ENCODE peak calls at places on chromosome 7, in six cellular contexts. One of them, this sample, is unnamed.
A peak's percentile ranks its signal among the peaks of the same experiment; 100 is the strongest.

GRCh38 chr7:5394264-5395105 is 29.1 kb downstream of the TNRC18 start:
- DNase-seq in GM04504: no peak
- DNase-seq in tibial artery: no peak
- DNase-seq in PC-3: no peak
- DNase-seq in NCI-H345: no peak
- DNase-seq in caudate nucleus: no peak
- DNase-seq in this sample: no peak

GRCh38 chr7:27251513-27252306 is 9.1 kb downstream of the EVX1 start:
- DNase-seq in PC-3: no peak
- DNase-seq in GM04504: no peak
- DNase-seq in caudate nucleus: no peak
- DNase-seq in tibial artery: no peak
- DNase-seq in NCI-H345: no peak
- DNase-seq in this sample: no peak

GRCh38 chr7:124989911-124990310 is 60.3 kb upstream of the POT1 start:
- DNase-seq in GM04504: no peak
- DNase-seq in caudate nucleus: no peak
- DNase-seq in PC-3: no peak
- DNase-seq in NCI-H345: no peak
- DNase-seq in tibial artery: no peak
- DNase-seq in this sample: no peak

GRCh38 chr7:106916689-106917088 is 51.6 kb downstream of the PIK3CG start:
- DNase-seq in PC-3: no peak
- DNase-seq in GM04504: peak; percentile 1
- DNase-seq in tibial artery: no peak
- DNase-seq in caudate nucleus: no peak
- DNase-seq in NCI-H345: no peak
- DNase-seq in this sample: no peak

GRCh38 chr7:101557978-101558741 is 70.9 kb downstream of the MYL10 start:
- DNase-seq in GM04504: no peak
- DNase-seq in PC-3: no peak
- DNase-seq in NCI-H345: no peak
- DNase-seq in caudate nucleus: no peak
- DNase-seq in tibial artery: no peak
- DNase-seq in this sample: no peak

GRCh38 chr7:140638311-140638791 is 2.3 kb downstream of the DENND2A start:
- DNase-seq in PC-3: peak; percentile 46
- DNase-seq in GM04504: no peak
- DNase-seq in NCI-H345: no peak
- DNase-seq in tibial artery: peak; percentile 62
- DNase-seq in caudate nucleus: no peak
- DNase-seq in this sample: no peak

GRCh38 chr7:22389892-22390291 is 32.9 kb upstream of the RAPGEF5 start:
- DNase-seq in caudate nucleus: no peak
- DNase-seq in tibial artery: no peak
- DNase-seq in GM04504: no peak
- DNase-seq in NCI-H345: no peak
- DNase-seq in PC-3: no peak
- DNase-seq in this sample: no peak

GRCh38 chr7:133315332-133316040 is 62.6 kb downstream of the EXOC4 start:
- DNase-seq in caudate nucleus: no peak
- DNase-seq in GM04504: peak; percentile 15
- DNase-seq in PC-3: no peak
- DNase-seq in NCI-H345: no peak
- DNase-seq in tibial artery: no peak
- DNase-seq in this sample: no peak

GRCh38 chr7:81851413-81851812 is 81.6 kb upstream of the HGF start:
- DNase-seq in caudate nucleus: no peak
- DNase-seq in tibial artery: no peak
- DNase-seq in GM04504: no peak
- DNase-seq in NCI-H345: no peak
- DNase-seq in PC-3: no peak
- DNase-seq in this sample: no peak

GRCh38 chr7:116240021-116240659 is 29.8 kb downstream of the TES start:
- DNase-seq in PC-3: no peak
- DNase-seq in GM04504: no peak
- DNase-seq in tibial artery: no peak
- DNase-seq in caudate nucleus: no peak
- DNase-seq in NCI-H345: no peak
- DNase-seq in this sample: no peak

GRCh38 chr7:1639578-1640175 is 30.4 kb upstream of the ELFN1 start:
- DNase-seq in tibial artery: no peak
- DNase-seq in NCI-H345: no peak
- DNase-seq in caudate nucleus: no peak
- DNase-seq in PC-3: no peak
- DNase-seq in GM04504: no peak
- DNase-seq in this sample: no peak

GRCh38 chr7:133530682-133531081 is 277.8 kb downstream of the EXOC4 start:
- DNase-seq in NCI-H345: no peak
- DNase-seq in GM04504: peak; percentile 39
- DNase-seq in caudate nucleus: no peak
- DNase-seq in PC-3: no peak
- DNase-seq in tibial artery: no peak
- DNase-seq in this sample: no peak

GRCh38 chr7:24654305-24654704 is 81.1 kb downstream of the PALS2 start:
- DNase-seq in NCI-H345: no peak
- DNase-seq in caudate nucleus: no peak
- DNase-seq in PC-3: no peak
- DNase-seq in GM04504: no peak
- DNase-seq in tibial artery: no peak
- DNase-seq in this sample: no peak

GRCh38 chr7:66359656-66360211 is 154.6 kb downstream of the TPST1 start:
- DNase-seq in PC-3: no peak
- DNase-seq in caudate nucleus: no peak
- DNase-seq in tibial artery: peak; percentile 43
- DNase-seq in GM04504: no peak
- DNase-seq in NCI-H345: no peak
- DNase-seq in this sample: no peak

GRCh38 chr7:157981778-157982177 is 605.8 kb downstream of the PTPRN2 start:
- DNase-seq in GM04504: no peak
- DNase-seq in PC-3: no peak
- DNase-seq in NCI-H345: no peak
- DNase-seq in tibial artery: no peak
- DNase-seq in caudate nucleus: no peak
- DNase-seq in this sample: no peak

GRCh38 chr7:138186951-138187351 is 110.7 kb downstream of the AKR1D1 start:
- DNase-seq in caudate nucleus: peak; percentile 2
- DNase-seq in tibial artery: no peak
- DNase-seq in NCI-H345: no peak
- DNase-seq in GM04504: no peak
- DNase-seq in PC-3: peak; percentile 45
- DNase-seq in this sample: no peak

GRCh38 chr7:1454471-1455065 is 4.7 kb downstream of the MICALL2 start:
- DNase-seq in caudate nucleus: peak; percentile 21
- DNase-seq in GM04504: no peak
- DNase-seq in PC-3: no peak
- DNase-seq in tibial artery: no peak
- DNase-seq in NCI-H345: no peak
- DNase-seq in this sample: peak; percentile 53

GRCh38 chr7:29091722-29092121 is 54.6 kb downstream of the CPVL start:
- DNase-seq in NCI-H345: no peak
- DNase-seq in PC-3: no peak
- DNase-seq in caudate nucleus: no peak
- DNase-seq in tibial artery: no peak
- DNase-seq in GM04504: no peak
- DNase-seq in this sample: no peak

GRCh38 chr7:96486681-96487080 is 164.8 kb upstream of the SLC25A13 start:
- DNase-seq in GM04504: no peak
- DNase-seq in PC-3: peak; percentile 10
- DNase-seq in tibial artery: no peak
- DNase-seq in caudate nucleus: no peak
- DNase-seq in NCI-H345: no peak
- DNase-seq in this sample: no peak

GRCh38 chr7:106824458-106824857 is 40.6 kb upstream of the PIK3CG start:
- DNase-seq in caudate nucleus: no peak
- DNase-seq in NCI-H345: no peak
- DNase-seq in GM04504: no peak
- DNase-seq in tibial artery: no peak
- DNase-seq in PC-3: peak; percentile 75
- DNase-seq in this sample: no peak

GRCh38 chr7:151248191-151249033 is at the start of gene SMARCD3:
- DNase-seq in tibial artery: peak; percentile 73
- DNase-seq in GM04504: no peak
- DNase-seq in PC-3: peak; percentile 25
- DNase-seq in caudate nucleus: no peak
- DNase-seq in NCI-H345: peak; percentile 51
- DNase-seq in this sample: no peak

GRCh38 chr7:27898735-27899134 is 158.8 kb downstream of the TAX1BP1 start:
- DNase-seq in NCI-H345: no peak
- DNase-seq in caudate nucleus: no peak
- DNase-seq in GM04504: no peak
- DNase-seq in tibial artery: no peak
- DNase-seq in PC-3: no peak
- DNase-seq in this sample: no peak

GRCh38 chr7:150379590-150380379 is 655 bp downstream of the ZNF775 start:
- DNase-seq in NCI-H345: peak; percentile 20
- DNase-seq in tibial artery: no peak
- DNase-seq in PC-3: peak; percentile 22
- DNase-seq in caudate nucleus: no peak
- DNase-seq in GM04504: no peak
- DNase-seq in this sample: no peak

GRCh38 chr7:71144963-71145362 is 13.0 kb downstream of the GALNT17 start:
- DNase-seq in PC-3: no peak
- DNase-seq in GM04504: no peak
- DNase-seq in NCI-H345: no peak
- DNase-seq in tibial artery: no peak
- DNase-seq in caudate nucleus: no peak
- DNase-seq in this sample: no peak

GRCh38 chr7:92461027-92462003 is 14.0 kb downstream of the GATAD1 start:
- DNase-seq in tibial artery: no peak
- DNase-seq in NCI-H345: peak; percentile 49
- DNase-seq in PC-3: peak; percentile 61
- DNase-seq in GM04504: no peak
- DNase-seq in caudate nucleus: no peak
- DNase-seq in this sample: no peak

GRCh38 chr7:130270947-130271790 is 4.5 kb downstream of the CPA2 start:
- DNase-seq in tibial artery: no peak
- DNase-seq in PC-3: no peak
- DNase-seq in GM04504: no peak
- DNase-seq in caudate nucleus: no peak
- DNase-seq in NCI-H345: no peak
- DNase-seq in this sample: no peak

GRCh38 chr7:1055084-1055450 is 10.7 kb downstream of the GPR146 start:
- DNase-seq in caudate nucleus: peak; percentile 47
- DNase-seq in NCI-H345: peak; percentile 72
- DNase-seq in GM04504: no peak
- DNase-seq in PC-3: no peak
- DNase-seq in tibial artery: peak; percentile 65
- DNase-seq in this sample: peak; percentile 73

GRCh38 chr7:19707240-19707639 is 1.6 kb downstream of the POLR1F start:
- DNase-seq in NCI-H345: no peak
- DNase-seq in PC-3: no peak
- DNase-seq in caudate nucleus: no peak
- DNase-seq in tibial artery: no peak
- DNase-seq in GM04504: no peak
- DNase-seq in this sample: no peak

GRCh38 chr7:99579956-99580777 is 17.9 kb upstream of the TMEM225B start:
- DNase-seq in PC-3: no peak
- DNase-seq in caudate nucleus: no peak
- DNase-seq in NCI-H345: peak; percentile 58
- DNase-seq in GM04504: no peak
- DNase-seq in tibial artery: no peak
- DNase-seq in this sample: peak; percentile 44

GRCh38 chr7:149774237-149775175 is 1.1 kb upstream of the ZNF467 start:
- DNase-seq in tibial artery: no peak
- DNase-seq in PC-3: peak; percentile 13
- DNase-seq in NCI-H345: peak; percentile 46
- DNase-seq in caudate nucleus: no peak
- DNase-seq in GM04504: no peak
- DNase-seq in this sample: no peak

GRCh38 chr7:90655566-90655965 is 59.4 kb downstream of the CDK14 start:
- DNase-seq in NCI-H345: no peak
- DNase-seq in caudate nucleus: no peak
- DNase-seq in PC-3: peak; percentile 82
- DNase-seq in tibial artery: no peak
- DNase-seq in GM04504: peak; percentile 76
- DNase-seq in this sample: no peak

GRCh38 chr7:117283371-117283770 is 39.5 kb downstream of the WNT2 start:
- DNase-seq in GM04504: peak; percentile 80
- DNase-seq in NCI-H345: no peak
- DNase-seq in PC-3: peak; percentile 4
- DNase-seq in caudate nucleus: no peak
- DNase-seq in tibial artery: no peak
- DNase-seq in this sample: no peak

GRCh38 chr7:84047085-84047484 is 147.5 kb downstream of the SEMA3A start:
- DNase-seq in NCI-H345: no peak
- DNase-seq in tibial artery: no peak
- DNase-seq in PC-3: no peak
- DNase-seq in GM04504: no peak
- DNase-seq in caudate nucleus: no peak
- DNase-seq in this sample: no peak

GRCh38 chr7:139914861-139915300 is 85.8 kb downstream of the TBXAS1 start:
- DNase-seq in caudate nucleus: no peak
- DNase-seq in PC-3: peak; percentile 20
- DNase-seq in NCI-H345: no peak
- DNase-seq in tibial artery: no peak
- DNase-seq in GM04504: no peak
- DNase-seq in this sample: no peak

GRCh38 chr7:67100956-67101361 is 104.3 kb downstream of the TYW1 start:
- DNase-seq in NCI-H345: no peak
- DNase-seq in GM04504: no peak
- DNase-seq in tibial artery: no peak
- DNase-seq in PC-3: no peak
- DNase-seq in caudate nucleus: no peak
- DNase-seq in this sample: no peak

GRCh38 chr7:19404912-19405329 is 259.7 kb upstream of the FERD3L start:
- DNase-seq in caudate nucleus: no peak
- DNase-seq in PC-3: peak; percentile 96
- DNase-seq in tibial artery: no peak
- DNase-seq in NCI-H345: no peak
- DNase-seq in GM04504: peak; percentile 91
- DNase-seq in this sample: no peak

GRCh38 chr7:101594790-101595189 is 34.3 kb downstream of the MYL10 start:
- DNase-seq in NCI-H345: no peak
- DNase-seq in PC-3: no peak
- DNase-seq in GM04504: no peak
- DNase-seq in caudate nucleus: no peak
- DNase-seq in tibial artery: no peak
- DNase-seq in this sample: no peak

GRCh38 chr7:25770670-25771069 is 381.3 kb upstream of the NFE2L3 start:
- DNase-seq in GM04504: no peak
- DNase-seq in tibial artery: no peak
- DNase-seq in PC-3: no peak
- DNase-seq in caudate nucleus: no peak
- DNase-seq in NCI-H345: no peak
- DNase-seq in this sample: no peak